ENCODE peak calls at places on chromosomes 16 and 17, in five cellular contexts. G, U, P, Y and R are unnamed samples. For H3K9me3, the result is how much of the 10 kb centered on the place peaks cover.

GRCh38 chr16:53457670-53458069 is 23.4 kb downstream of the RBL2 start:
- DNase-seq in U (no peak), Y (peak), P (no peak), G (peak), R (no peak)

GRCh38 chr16:51507286-51507685 is 356.2 kb upstream of the SALL1 start:
- DNase-seq in P (no peak), U (no peak), G (no peak), Y (no peak), R (no peak)

GRCh38 chr16:1331712-1332617 is 1.5 kb upstream of the BAIAP3 start:
- DNase-seq in U (peak), G (peak), P (peak), Y (peak), R (no peak)

GRCh38 chr17:5263441-5263840 is 18.6 kb upstream of the RABEP1 start:
- DNase-seq in P (no peak), Y (no peak), U (no peak), G (no peak), R (no peak)

GRCh38 chr16:75319513-75320401 is 68.3 kb upstream of the BCAR1 start:
- DNase-seq in Y (no peak), G (no peak), U (peak), P (no peak), R (no peak)

GRCh38 chr16:5062790-5063765 is 2.7 kb downstream of the C16orf89 start:
- DNase-seq in Y (no peak), U (no peak), G (no peak), P (no peak), R (no peak)

GRCh38 chr16:84582958-84583516 is 34.8 kb downstream of the COTL1 start:
- DNase-seq in U (no peak), G (no peak), P (no peak), Y (no peak), R (no peak)

GRCh38 chr17:71759422-71760060 is 361.3 kb upstream of the SOX9 start:
- DNase-seq in U (no peak), G (no peak), Y (no peak), P (no peak), R (no peak)

GRCh38 chr17:77042688-77043330 is 98.0 kb upstream of the SEC14L1 start:
- DNase-seq in G (no peak), P (no peak), U (no peak), Y (no peak), R (no peak)

GRCh38 chr17:44078412-44078811 is 7.9 kb downstream of the G6PC3 start:
- DNase-seq in G (no peak), U (no peak), P (no peak), Y (no peak), R (no peak)

GRCh38 chr17:5264930-5265329 is 17.2 kb upstream of the RABEP1 start:
- DNase-seq in Y (no peak), G (no peak), U (no peak), P (no peak), R (no peak)

GRCh38 chr17:19317359-19318095 is 45.0 kb downstream of the B9D1 start:
- DNase-seq in G (no peak), P (peak), U (peak), Y (no peak), R (no peak)

GRCh38 chr16:56910654-56911539 is 21.0 kb upstream of the HERPUD1 start:
- DNase-seq in Y (no peak), P (no peak), G (no peak), U (no peak), R (no peak)

GRCh38 chr16:6335072-6335471 is 997.6 kb upstream of the RBFOX1 start:
- DNase-seq in P (no peak), G (no peak), U (no peak), Y (no peak), R (no peak)

GRCh38 chr17:22171631-22172030 is 479.3 kb downstream of the KCNJ18 start:
- DNase-seq in Y (no peak), G (no peak), U (no peak), P (no peak), R (no peak)

GRCh38 chr17:21523482-21524210 is 147.5 kb downstream of the KCNJ12 start:
- DNase-seq in P (no peak), U (no peak), Y (no peak), G (no peak), R (no peak)

GRCh38 chr17:78184868-78185267 is 2.0 kb downstream of the TK1 start:
- DNase-seq in U (no peak), Y (no peak), P (no peak), G (no peak), R (no peak)

GRCh38 chr16:89563639-89564392 is 3.3 kb downstream of the RPL13 start:
- DNase-seq in U (no peak), P (no peak), G (no peak), Y (no peak), R (no peak)

GRCh38 chr17:15655162-15655561 is 28.9 kb downstream of the TRIM16 start:
- DNase-seq in G (no peak), U (peak), P (no peak), Y (no peak), R (no peak)

GRCh38 chr16:64236351-64236750 is 885.5 kb downstream of the CDH11 start:
- DNase-seq in Y (no peak), G (no peak), P (no peak), U (no peak), R (no peak)

GRCh38 chr17:9132944-9133610 is 111.8 kb downstream of the NTN1 start:
- DNase-seq in U (no peak), Y (no peak), P (no peak), G (no peak), R (no peak)

GRCh38 chr17:51869387-51869786 is 289.1 kb downstream of the CA10 start:
- DNase-seq in G (no peak), U (no peak), P (no peak), Y (no peak), R (no peak)

GRCh38 chr17:34254146-34254545 is 939 bp upstream of the CCL2 start:
- DNase-seq in G (no peak), U (peak), P (peak), Y (no peak), R (no peak)

GRCh38 chr16:88063201-88063773 is 112.1 kb downstream of the BANP start:
- DNase-seq in P (no peak), U (no peak), Y (no peak), G (no peak), R (no peak)

GRCh38 chr17:82647593-82648164 is 565 bp downstream of the WDR45B start:
- DNase-seq in Y (peak), G (peak), P (no peak), U (peak), R (no peak)

GRCh38 chr16:65772134-65772732 is 594.3 kb upstream of the CDH5 start:
- DNase-seq in G (no peak), Y (no peak), P (no peak), U (no peak), R (no peak)
- H3K9me3 ChIP-seq in G (under half), Y (under half), P (under half), U (under half), R (under half)

GRCh38 chr16:10410469-10410868 is 24.6 kb downstream of the ATF7IP2 start:
- DNase-seq in U (no peak), G (no peak), Y (no peak), P (no peak), R (no peak)

GRCh38 chr16:10412935-10413601 is 27.2 kb downstream of the ATF7IP2 start:
- DNase-seq in P (no peak), G (no peak), Y (no peak), U (no peak), R (no peak)

GRCh38 chr16:10402975-10403374 is 17.1 kb downstream of the ATF7IP2 start:
- DNase-seq in G (no peak), U (no peak), Y (no peak), P (no peak), R (no peak)

GRCh38 chr16:10405386-10405939 is 19.6 kb downstream of the ATF7IP2 start:
- DNase-seq in P (no peak), Y (no peak), U (peak), G (no peak), R (no peak)

GRCh38 chr16:10408824-10409381 is 23.0 kb downstream of the ATF7IP2 start:
- DNase-seq in P (no peak), Y (no peak), G (no peak), U (peak), R (no peak)
- H3K9me3 ChIP-seq in P (under half), Y (under half), G (under half), U (under half), R (under half)

DNA sequence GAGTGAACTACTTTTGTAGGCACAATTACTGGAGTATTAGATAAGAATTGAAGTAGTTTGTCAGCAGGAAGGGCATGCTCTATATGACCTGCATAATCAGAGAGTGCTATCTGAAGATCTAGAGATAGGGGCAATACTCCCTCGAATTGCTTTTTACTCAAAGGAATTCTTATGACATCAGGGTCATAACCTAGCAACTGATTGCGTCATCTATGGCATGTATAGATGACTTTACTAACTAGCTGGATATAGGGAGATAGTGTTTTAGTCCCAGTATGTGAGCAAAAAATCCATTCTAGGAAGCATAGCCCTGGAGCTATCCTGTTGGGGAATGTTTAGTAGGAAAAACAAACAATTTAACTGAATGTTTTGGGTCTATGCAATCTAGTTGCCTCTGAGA is 109.5 kb upstream of the ZNF267 start:
- DNase-seq in U (no peak), Y (no peak), P (no peak), G (no peak), R (no peak)
- H3K9me3 ChIP-seq in U (under half), Y (under half), P (under half), G (under half), R (half or more)

GRCh38 chr16:35747658-35748455 is 2288.4 kb downstream of the TP53TG3F start:
- DNase-seq in P (no peak), Y (no peak), G (no peak), U (no peak), R (no peak)
- H3K9me3 ChIP-seq in P (under half), Y (under half), G (under half), U (under half), R (under half)

GRCh38 chr16:35510701-35511100 is 2051.3 kb downstream of the TP53TG3F start:
- DNase-seq in Y (no peak), G (no peak), P (no peak), U (no peak), R (no peak)
- H3K9me3 ChIP-seq in Y (under half), G (under half), P (under half), U (under half), R (under half)

DNA sequence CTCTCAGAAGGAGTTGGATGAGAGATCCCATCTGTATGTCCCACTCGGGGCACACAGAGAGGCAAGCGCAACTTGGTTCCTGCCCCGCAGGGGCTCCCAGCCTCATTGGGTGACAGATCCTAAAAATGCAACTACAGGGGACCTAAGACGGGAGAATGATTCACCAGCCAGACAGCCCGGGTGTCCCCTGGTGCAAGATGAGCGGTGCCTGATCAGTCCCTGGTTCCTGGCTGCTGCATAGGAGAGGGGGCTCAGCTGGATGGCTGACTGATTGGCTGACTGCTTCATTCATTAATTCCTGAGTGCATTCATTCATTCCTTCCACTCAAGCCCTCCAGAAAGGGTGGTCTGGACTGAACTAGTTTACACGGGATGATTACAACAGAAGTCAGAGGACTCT is 22.0 kb downstream of the WNT3 start:
- DNase-seq in U (no peak), G (no peak), Y (no peak), P (no peak), R (no peak)
- H3K9me3 ChIP-seq in U (under half), G (under half), Y (under half), P (under half), R (under half)